ENCODE peak calls at places on chromosomes 13 and 19, in nine cellular contexts. C, H, D, P, E, J, G, A and U are unnamed samples.

GRCh38 chr13:48679941-48680630 is 26.4 kb downstream of the CYSLTR2 start:
- DNase-seq in C (no peak), H (no peak), D (no peak), P (no peak), E (no peak), J (no peak), G (no peak), A (no peak), U (no peak)

GRCh38 chr13:101917833-101918755 is 465.6 kb downstream of the ITGBL1 start:
- DNase-seq in C (no peak), H (peak; percentile 36), D (no peak), P (no peak), E (no peak), J (no peak), G (no peak), A (no peak), U (no peak)

GRCh38 chr19:51368366-51369282 is at the start of gene CLDND2:
- DNase-seq in C (no peak), H (no peak), D (no peak), P (no peak), E (peak; percentile 51), J (peak; percentile 47), G (no peak), A (no peak), U (peak; percentile 22)

GRCh38 chr13:59261928-59262488 is 901.7 kb downstream of the DIAPH3 start:
- DNase-seq in C (no peak), H (no peak), D (no peak), P (no peak), E (no peak), J (no peak), G (no peak), A (no peak), U (peak; percentile 0)

GRCh38 chr19:31307270-31307669 is 42.0 kb downstream of the TSHZ3 start:
- DNase-seq in C (no peak), H (no peak), D (no peak), P (no peak), E (no peak), J (no peak), G (no peak), A (no peak), U (no peak)

GRCh38 chr19:48757741-48758144 is 2.4 kb downstream of the FGF21 start:
- DNase-seq in C (no peak), H (no peak), D (no peak), P (no peak), E (no peak), J (no peak), G (no peak), A (peak; percentile 57), U (no peak)

GRCh38 chr13:33794576-33794975 is 23.4 kb upstream of the RFC3 start:
- DNase-seq in C (no peak), H (no peak), D (no peak), P (no peak), E (no peak), J (no peak), G (no peak), A (no peak), U (no peak)

GRCh38 chr13:79935121-79935520 is 405.8 kb downstream of the SPRY2 start:
- DNase-seq in C (no peak), H (no peak), D (no peak), P (no peak), E (no peak), J (no peak), G (no peak), A (no peak), U (no peak)

GRCh38 chr13:96782186-96782585 is 212.1 kb downstream of the OXGR1 start:
- DNase-seq in C (no peak), H (no peak), D (no peak), P (no peak), E (no peak), J (no peak), G (no peak), A (no peak), U (no peak)

GRCh38 chr19:39824143-39825092 is 9.5 kb downstream of the DYRK1B start:
- DNase-seq in C (peak; percentile 92), H (peak; percentile 93), D (peak; percentile 92), P (peak; percentile 91), E (peak; percentile 76), J (peak; percentile 92), G (peak; percentile 87), A (peak; percentile 91), U (peak; percentile 33)

GRCh38 chr19:43784981-43785808 is 4.4 kb upstream of the KCNN4 start:
- DNase-seq in C (no peak), H (peak; percentile 70), D (peak; percentile 67), P (peak; percentile 79), E (no peak), J (no peak), G (no peak), A (peak; percentile 71), U (peak; percentile 86)

GRCh38 chr13:76226941-76227340 is 590.8 kb downstream of the LMO7 start:
- DNase-seq in C (no peak), H (no peak), D (no peak), P (no peak), E (no peak), J (no peak), G (no peak), A (no peak), U (no peak)

GRCh38 chr19:13978306-13978705 is 26.0 kb downstream of the DCAF15 start:
- DNase-seq in C (peak; percentile 39), H (peak; percentile 93), D (no peak), P (peak; percentile 77), E (no peak), J (peak; percentile 86), G (peak; percentile 91), A (peak; percentile 96), U (peak; percentile 45)

GRCh38 chr19:14383898-14384669 is 2.8 kb downstream of the ADGRE5 start:
- DNase-seq in C (no peak), H (no peak), D (no peak), P (peak; percentile 58), E (peak; percentile 65), J (peak; percentile 68), G (no peak), A (peak; percentile 56), U (peak; percentile 47)

GRCh38 chr19:33376423-33376822 is 2.9 kb downstream of the CEBPG start:
- DNase-seq in C (peak; percentile 65), H (peak; percentile 92), D (no peak), P (peak; percentile 95), E (no peak), J (peak; percentile 85), G (peak; percentile 82), A (peak; percentile 82), U (no peak)

GRCh38 chr19:33375760-33376159 is 2.3 kb downstream of the CEBPG start:
- DNase-seq in C (no peak), H (no peak), D (no peak), P (no peak), E (no peak), J (no peak), G (no peak), A (no peak), U (no peak)

GRCh38 chr19:33374406-33374703 is 846 bp downstream of the CEBPG start:
- DNase-seq in C (peak; percentile 46), H (no peak), D (peak; percentile 38), P (no peak), E (no peak), J (peak; percentile 56), G (no peak), A (peak; percentile 64), U (peak; percentile 29)

GRCh38 chr19:33373701-33374405 is at the start of gene CEBPG:
- DNase-seq in C (peak; percentile 65), H (peak; percentile 87), D (peak; percentile 58), P (no peak), E (peak; percentile 48), J (peak; percentile 87), G (peak; percentile 82), A (peak; percentile 86), U (peak; percentile 75)

DNA sequence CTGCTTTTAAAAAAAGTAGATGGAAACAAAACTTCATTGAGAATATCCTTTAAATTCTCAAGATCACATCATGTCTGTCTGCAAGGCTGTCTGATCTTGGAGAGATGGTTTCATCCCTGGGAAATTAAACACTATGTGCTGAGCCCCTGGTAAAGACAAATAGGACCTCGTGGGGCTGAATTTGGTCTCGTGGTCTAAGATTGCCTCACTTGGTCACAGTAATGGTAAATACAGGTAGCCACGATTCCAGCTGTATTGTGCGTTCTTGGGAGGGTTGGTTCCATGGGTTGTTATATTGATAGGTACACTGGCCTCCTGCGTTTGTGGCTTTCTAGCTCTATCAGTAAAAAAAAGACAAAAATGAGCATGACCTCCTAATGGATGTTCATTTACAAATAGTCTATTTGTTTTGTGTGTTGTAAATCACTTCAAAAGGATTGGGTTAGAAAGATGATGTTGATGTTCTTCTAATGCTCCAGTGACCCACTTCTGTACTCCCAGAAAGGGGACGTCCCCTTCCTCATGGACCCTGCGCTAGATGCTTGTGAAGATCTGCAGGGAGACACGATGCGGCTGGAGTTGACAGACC is 1.7 kb downstream of the CEBPG start:
- DNase-seq in C (no peak), H (no peak), D (no peak), P (no peak), E (no peak), J (no peak), G (no peak), A (no peak), U (peak; percentile 4)
- H3K4me3 ChIP-seq in C (no peak overlapping the region), H (peak overlapping the region; percentile 87), D (peak overlapping the region; percentile 76), P (peak overlapping the region; percentile 56), E (peak overlapping the region; percentile 88), J (peak overlapping the region; percentile 87), G (peak overlapping the region; percentile 67), A (peak overlapping the region; percentile 89), U (peak overlapping the region; percentile 80)

GRCh38 chr19:16184665-16185122 is 516 bp upstream of the FAM32A start:
- DNase-seq in C (peak; percentile 22), H (no peak), D (no peak), P (no peak), E (no peak), J (no peak), G (no peak), A (no peak), U (no peak)
- H3K27ac ChIP-seq in C (peak overlapping the region; percentile 80), H (no peak overlapping the region), D (peak overlapping the region; percentile 75), P (peak overlapping the region; percentile 59), E (no peak overlapping the region), J (peak overlapping the region; percentile 87), G (peak overlapping the region; percentile 88), A (no peak overlapping the region), U (peak overlapping the region; percentile 15)

DNA sequence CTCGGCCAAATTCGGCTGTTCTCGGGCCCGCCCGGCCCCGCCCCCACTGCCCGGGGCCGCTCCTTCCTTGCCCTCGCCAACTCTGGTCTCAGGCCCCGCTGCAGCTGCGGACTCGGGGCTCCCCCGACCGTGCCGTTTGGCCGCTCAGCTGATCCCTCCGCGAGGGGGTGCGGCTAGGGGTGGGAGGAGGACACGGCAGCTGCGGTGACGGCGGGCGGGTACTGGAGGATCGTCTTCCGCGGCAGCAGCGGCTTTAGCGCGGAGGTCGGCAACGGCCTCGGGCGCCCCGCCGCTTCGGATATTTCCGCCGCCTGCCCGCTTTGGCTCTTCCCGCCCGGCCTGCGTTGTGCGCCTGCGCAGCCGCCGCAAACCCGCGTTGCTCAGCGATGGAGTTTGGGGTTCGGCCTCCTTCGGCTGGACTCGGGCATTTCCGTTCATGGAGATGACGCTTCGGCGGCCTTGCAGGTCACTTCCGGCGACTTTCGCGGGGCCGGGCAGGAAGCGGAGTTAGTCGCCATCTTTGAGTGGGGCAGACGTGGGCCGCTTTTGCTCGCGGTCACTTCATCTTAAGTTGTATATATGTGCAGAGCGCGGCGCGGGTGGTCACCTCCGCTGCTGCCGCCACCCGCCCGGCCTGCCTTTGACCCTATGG is 338 bp upstream of the UBE2M start:
- DNase-seq in C (peak; percentile 99), H (peak; percentile 100), D (peak; percentile 99), P (peak; percentile 99), E (peak; percentile 100), J (peak; percentile 100), G (peak; percentile 100), A (peak; percentile 100), U (peak; percentile 99)
- H3K4me1 ChIP-seq in C (peaks cover 69% of the 10 kb centered on the region), H (no peaks in the 10 kb centered on the region), D (peaks cover 52% of the 10 kb centered on the region), P (peaks cover 42% of the 10 kb centered on the region), E (peaks cover 62% of the 10 kb centered on the region), J (peaks cover 63% of the 10 kb centered on the region), G (peaks cover 42% of the 10 kb centered on the region), A (peaks cover 22% of the 10 kb centered on the region), U (peaks cover 49% of the 10 kb centered on the region)

GRCh38 chr13:99000137-99000536 is 22.3 kb upstream of the DOCK9 start:
- DNase-seq in C (no peak), H (no peak), D (no peak), P (no peak), E (no peak), J (no peak), G (no peak), A (no peak), U (peak; percentile 20)
- H3K4me3 ChIP-seq in C (no peak overlapping the region), H (no peak overlapping the region), D (no peak overlapping the region), P (no peak overlapping the region), E (no peak overlapping the region), J (no peak overlapping the region), G (no peak overlapping the region), A (no peak overlapping the region), U (no peak overlapping the region)